ENCODE peak calls at places on chromosomes 2 and 18, in four cellular contexts. X, D, T and N are unnamed samples.

GRCh38 chr2:56741601-56742102 is 557.9 kb downstream of the CCDC85A start:
- DNase-seq in D (no peak), T (no peak), X (peak), N (no peak)

GRCh38 chr18:61967242-61967891 is 74.6 kb upstream of the RNF152 start:
- DNase-seq in X (no peak), D (no peak), T (no peak), N (no peak)

GRCh38 chr18:2680216-2680792 is 24.8 kb downstream of the SMCHD1 start:
- DNase-seq in T (no peak), D (no peak), X (no peak), N (no peak)

GRCh38 chr2:71466301-71467179 is 13.2 kb downstream of the DYSF start:
- DNase-seq in X (no peak), D (no peak), T (peak), N (no peak)

GRCh38 chr2:239802101-239802649 is 223.0 kb downstream of the NDUFA10 start:
- DNase-seq in X (no peak), T (no peak), D (no peak), N (no peak)

GRCh38 chr2:239816571-239816970 is 208.6 kb downstream of the NDUFA10 start:
- DNase-seq in T (no peak), X (no peak), D (no peak), N (no peak)

GRCh38 chr2:27209621-27210401 is 2.0 kb upstream of the ATRAID start:
- DNase-seq in T (no peak), X (peak), D (no peak), N (no peak)

GRCh38 chr2:20506281-20506685 is 59.4 kb downstream of the RHOB start:
- DNase-seq in T (no peak), X (peak), D (no peak), N (no peak)

GRCh38 chr2:112032615-112033457 is 22.2 kb upstream of the TMEM87B start:
- DNase-seq in T (no peak), D (no peak), X (no peak), N (no peak)

GRCh38 chr2:156466739-156467405 is 30.7 kb downstream of the GPD2 start:
- DNase-seq in D (no peak), X (no peak), T (no peak), N (no peak)

GRCh38 chr2:34096552-34097171 is 497.6 kb upstream of the FAM98A start:
- DNase-seq in T (peak), X (peak), D (peak), N (peak)
- TF ChIP-seq ETV6 in T (no peak), X (no peak), D (no peak), N (no peak)

GRCh38 chr2:85935746-85936208 is 47.0 kb upstream of the ST3GAL5 start:
- DNase-seq in T (peak), X (no peak), D (peak), N (no peak)

GRCh38 chr2:85936421-85937068 is 47.8 kb upstream of the ST3GAL5 start:
- DNase-seq in T (no peak), D (no peak), X (no peak), N (no peak)

GRCh38 chr2:85935170-85935745 is 46.5 kb upstream of the ST3GAL5 start:
- DNase-seq in T (no peak), X (no peak), D (no peak), N (no peak)

GRCh38 chr2:85938456-85938855 is 49.7 kb upstream of the ST3GAL5 start:
- DNase-seq in T (no peak), X (no peak), D (no peak), N (no peak)

DNA sequence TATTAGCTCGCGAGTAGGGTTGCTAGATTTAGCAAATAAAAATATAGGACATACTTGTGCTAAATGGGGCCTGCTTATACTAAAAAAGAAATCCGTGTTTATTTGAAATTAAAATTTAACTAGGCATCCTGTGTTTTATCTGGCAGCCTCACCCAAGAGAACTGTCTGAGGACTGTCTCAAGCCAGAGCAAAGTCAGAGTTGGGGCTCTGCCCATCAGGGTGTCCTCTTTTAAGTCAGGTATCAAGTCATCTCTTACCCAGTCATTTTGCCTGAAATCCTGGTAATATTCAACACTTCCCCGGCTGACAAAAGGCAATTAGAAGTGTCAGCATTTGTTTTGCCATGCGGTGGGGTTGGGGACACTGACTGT is 48.3 kb upstream of the ST3GAL5 start:
- DNase-seq in D (no peak), T (no peak), X (no peak), N (no peak)
- TF ChIP-seq ETV6 in D (no peak), T (no peak), X (no peak), N (no peak)

DNA sequence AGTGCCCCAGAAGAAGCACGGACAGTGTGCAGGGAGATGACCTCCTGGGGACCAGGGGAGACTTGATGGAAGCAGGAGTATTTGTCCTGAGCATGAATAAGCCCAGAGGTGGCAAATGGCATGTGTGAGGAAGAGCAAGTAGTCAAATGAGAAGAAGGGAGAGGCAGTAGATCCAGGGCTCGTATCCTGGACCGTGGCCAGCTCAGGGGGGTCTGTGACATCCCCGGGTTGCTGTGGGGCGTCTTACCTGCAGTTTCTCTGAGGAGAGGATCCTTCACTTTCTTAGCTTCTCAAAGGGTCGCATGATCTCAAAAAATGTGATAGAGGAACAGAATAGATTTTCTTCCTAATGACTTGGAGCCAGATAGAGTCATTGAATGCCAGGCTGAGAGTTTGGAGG is 57.0 kb upstream of the FOSL2 start:
- DNase-seq in T (no peak), D (no peak), X (no peak), N (no peak)
- TF ChIP-seq ETV6 in T (no peak), D (no peak), X (no peak), N (no peak)

GRCh38 chr2:230809015-230809414 is 55.7 kb upstream of the ITM2C start:
- DNase-seq in T (no peak), D (no peak), X (no peak), N (no peak)
- TF ChIP-seq ETV6 in T (no peak), D (no peak), X (no peak), N (no peak)

GRCh38 chr2:233542507-233542906 is 24.1 kb downstream of the USP40 start:
- DNase-seq in X (no peak), T (no peak), D (no peak), N (no peak)
- TF ChIP-seq ETV6 in X (no peak), T (no peak), D (no peak), N (no peak)

GRCh38 chr2:205688417-205689200 is 6.3 kb downstream of the NRP2 start:
- DNase-seq in X (no peak), D (no peak), T (no peak), N (no peak)

GRCh38 chr2:205687018-205687956 is 5.0 kb downstream of the NRP2 start:
- DNase-seq in X (no peak), D (no peak), T (no peak), N (no peak)

GRCh38 chr2:205684871-205685313 is 2.6 kb downstream of the NRP2 start:
- DNase-seq in T (no peak), X (no peak), D (no peak), N (no peak)

GRCh38 chr2:205685314-205686230 is 3.3 kb downstream of the NRP2 start:
- DNase-seq in T (peak), X (no peak), D (no peak), N (no peak)

GRCh38 chr2:205686231-205687017 is 4.1 kb downstream of the NRP2 start:
- DNase-seq in X (no peak), D (no peak), T (no peak), N (no peak)
- TF ChIP-seq ETV6 in X (no peak), D (no peak), T (no peak), N (no peak)

GRCh38 chr2:49002750-49003149 is 151.6 kb downstream of the FSHR start:
- DNase-seq in D (no peak), X (no peak), T (no peak), N (no peak)

GRCh38 chr2:49000692-49001091 is 153.6 kb downstream of the FSHR start:
- DNase-seq in T (no peak), D (no peak), X (no peak), N (no peak)

GRCh38 chr2:49005261-49005660 is 149.1 kb downstream of the FSHR start:
- DNase-seq in X (no peak), T (no peak), D (no peak), N (no peak)

GRCh38 chr2:49004046-49004626 is 150.2 kb downstream of the FSHR start:
- DNase-seq in D (no peak), X (no peak), T (no peak), N (no peak)

GRCh38 chr2:49003206-49003605 is 151.1 kb downstream of the FSHR start:
- DNase-seq in X (no peak), T (no peak), D (no peak), N (no peak)
- TF ChIP-seq ETV6 in X (no peak), T (no peak), D (no peak), N (no peak)

DNA sequence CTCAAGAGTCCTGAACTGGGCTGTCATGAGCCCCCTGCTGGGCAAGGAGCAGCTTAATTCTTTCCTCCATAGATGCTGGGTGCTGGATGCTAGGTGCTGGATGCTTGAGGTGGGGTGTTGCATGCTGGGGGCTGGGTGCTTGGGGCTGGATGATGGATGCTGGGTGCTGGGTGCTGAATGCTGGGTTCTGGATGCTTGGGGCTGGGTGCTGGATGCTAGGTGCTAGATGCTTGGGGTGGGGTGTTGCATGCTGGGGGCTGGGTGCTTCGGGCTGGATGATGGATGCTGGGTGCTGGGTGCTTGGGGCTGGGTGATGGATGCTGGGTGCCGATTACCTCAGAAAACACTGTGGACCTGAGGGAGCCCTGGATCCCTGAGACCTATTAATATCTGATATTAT is 837.7 kb downstream of the GALR1 start:
- DNase-seq in D (peak), T (no peak), X (peak), N (no peak)
- TF ChIP-seq ETV6 in D (no peak), T (no peak), X (no peak), N (no peak)